ENCODE peak calls at places on chromosome 5, in six cellular contexts. One of them, this sample, is unnamed.
A peak's percentile ranks its signal among the peaks of the same experiment; 100 is the strongest.

GRCh38 chr5:171826132-171826531 is 40.5 kb downstream of the SMIM23 start:
- DNase-seq in activated T-helper 1 cell treated with Interleukin-2 at 50 U/mL for 16 hours: no peak
- DNase-seq in T-helper 1 cell: no peak
- DNase-seq in GM12865: no peak
- DNase-seq in activated effector memory CD4-positive, alpha-beta T cell treated with Interleukin-2 at 50 U/mL for 16 hours: no peak
- DNase-seq in NCI-H2029: no peak
- DNase-seq in this sample: no peak

GRCh38 chr5:105263522-105263921 is 1700.9 kb upstream of the NUDT12 start:
- DNase-seq in T-helper 1 cell: no peak
- DNase-seq in activated T-helper 1 cell treated with Interleukin-2 at 50 U/mL for 16 hours: no peak
- DNase-seq in activated effector memory CD4-positive, alpha-beta T cell treated with Interleukin-2 at 50 U/mL for 16 hours: no peak
- DNase-seq in NCI-H2029: no peak
- DNase-seq in GM12865: no peak
- DNase-seq in this sample: no peak

GRCh38 chr5:16616536-16617271 is at the start of gene RETREG1:
- DNase-seq in activated effector memory CD4-positive, alpha-beta T cell treated with Interleukin-2 at 50 U/mL for 16 hours: peak; percentile 81
- DNase-seq in GM12865: peak; percentile 25
- DNase-seq in T-helper 1 cell: peak; percentile 75
- DNase-seq in NCI-H2029: no peak
- DNase-seq in activated T-helper 1 cell treated with Interleukin-2 at 50 U/mL for 16 hours: peak; percentile 81
- DNase-seq in this sample: peak; percentile 80

GRCh38 chr5:34038430-34038829 is 4.6 kb downstream of the C1QTNF3 start:
- DNase-seq in GM12865: no peak
- DNase-seq in T-helper 1 cell: no peak
- DNase-seq in activated T-helper 1 cell treated with Interleukin-2 at 50 U/mL for 16 hours: no peak
- DNase-seq in activated effector memory CD4-positive, alpha-beta T cell treated with Interleukin-2 at 50 U/mL for 16 hours: no peak
- DNase-seq in NCI-H2029: no peak
- DNase-seq in this sample: no peak

GRCh38 chr5:88089757-88090390 is 178.8 kb downstream of the TMEM161B start:
- DNase-seq in activated T-helper 1 cell treated with Interleukin-2 at 50 U/mL for 16 hours: no peak
- DNase-seq in NCI-H2029: no peak
- DNase-seq in T-helper 1 cell: no peak
- DNase-seq in GM12865: no peak
- DNase-seq in activated effector memory CD4-positive, alpha-beta T cell treated with Interleukin-2 at 50 U/mL for 16 hours: no peak
- DNase-seq in this sample: no peak

GRCh38 chr5:112253478-112254250 is 165.4 kb downstream of the EPB41L4A start:
- DNase-seq in activated effector memory CD4-positive, alpha-beta T cell treated with Interleukin-2 at 50 U/mL for 16 hours: no peak
- DNase-seq in GM12865: no peak
- DNase-seq in T-helper 1 cell: no peak
- DNase-seq in NCI-H2029: no peak
- DNase-seq in activated T-helper 1 cell treated with Interleukin-2 at 50 U/mL for 16 hours: no peak
- DNase-seq in this sample: no peak

GRCh38 chr5:58245479-58245845 is 214.4 kb downstream of the PLK2 start:
- DNase-seq in GM12865: no peak
- DNase-seq in T-helper 1 cell: no peak
- DNase-seq in activated T-helper 1 cell treated with Interleukin-2 at 50 U/mL for 16 hours: no peak
- DNase-seq in NCI-H2029: no peak
- DNase-seq in activated effector memory CD4-positive, alpha-beta T cell treated with Interleukin-2 at 50 U/mL for 16 hours: no peak
- DNase-seq in this sample: no peak

GRCh38 chr5:19534751-19535150 is 453.2 kb downstream of the CDH18 start:
- DNase-seq in GM12865: no peak
- DNase-seq in activated T-helper 1 cell treated with Interleukin-2 at 50 U/mL for 16 hours: no peak
- DNase-seq in NCI-H2029: no peak
- DNase-seq in activated effector memory CD4-positive, alpha-beta T cell treated with Interleukin-2 at 50 U/mL for 16 hours: no peak
- DNase-seq in T-helper 1 cell: no peak
- DNase-seq in this sample: no peak

GRCh38 chr5:179793470-179794139 is at the start of gene LTC4S:
- DNase-seq in T-helper 1 cell: peak; percentile 36
- DNase-seq in activated effector memory CD4-positive, alpha-beta T cell treated with Interleukin-2 at 50 U/mL for 16 hours: peak; percentile 67
- DNase-seq in activated T-helper 1 cell treated with Interleukin-2 at 50 U/mL for 16 hours: no peak
- DNase-seq in NCI-H2029: no peak
- DNase-seq in GM12865: no peak
- DNase-seq in this sample: peak; percentile 25

GRCh38 chr5:177994561-177995190 is 1.4 kb downstream of the PROP1 start:
- DNase-seq in GM12865: no peak
- DNase-seq in activated effector memory CD4-positive, alpha-beta T cell treated with Interleukin-2 at 50 U/mL for 16 hours: no peak
- DNase-seq in activated T-helper 1 cell treated with Interleukin-2 at 50 U/mL for 16 hours: no peak
- DNase-seq in T-helper 1 cell: no peak
- DNase-seq in NCI-H2029: no peak
- DNase-seq in this sample: no peak

GRCh38 chr5:24142346-24142745 is 502.4 kb downstream of the CDH10 start:
- DNase-seq in GM12865: no peak
- DNase-seq in activated T-helper 1 cell treated with Interleukin-2 at 50 U/mL for 16 hours: no peak
- DNase-seq in NCI-H2029: no peak
- DNase-seq in T-helper 1 cell: no peak
- DNase-seq in activated effector memory CD4-positive, alpha-beta T cell treated with Interleukin-2 at 50 U/mL for 16 hours: no peak
- DNase-seq in this sample: no peak

GRCh38 chr5:114565871-114566270 is 204.0 kb downstream of the KCNN2 start:
- DNase-seq in activated effector memory CD4-positive, alpha-beta T cell treated with Interleukin-2 at 50 U/mL for 16 hours: no peak
- DNase-seq in NCI-H2029: no peak
- DNase-seq in GM12865: no peak
- DNase-seq in T-helper 1 cell: no peak
- DNase-seq in activated T-helper 1 cell treated with Interleukin-2 at 50 U/mL for 16 hours: no peak
- DNase-seq in this sample: no peak

GRCh38 chr5:141101059-141101458 is 786 bp downstream of the PCDHB3 start:
- DNase-seq in T-helper 1 cell: no peak
- DNase-seq in activated effector memory CD4-positive, alpha-beta T cell treated with Interleukin-2 at 50 U/mL for 16 hours: no peak
- DNase-seq in GM12865: no peak
- DNase-seq in NCI-H2029: no peak
- DNase-seq in activated T-helper 1 cell treated with Interleukin-2 at 50 U/mL for 16 hours: no peak
- DNase-seq in this sample: no peak

GRCh38 chr5:103255666-103256065 is 2.9 kb upstream of the MACIR start:
- DNase-seq in GM12865: no peak
- DNase-seq in activated T-helper 1 cell treated with Interleukin-2 at 50 U/mL for 16 hours: no peak
- DNase-seq in T-helper 1 cell: no peak
- DNase-seq in activated effector memory CD4-positive, alpha-beta T cell treated with Interleukin-2 at 50 U/mL for 16 hours: no peak
- DNase-seq in NCI-H2029: no peak
- DNase-seq in this sample: no peak

GRCh38 chr5:115873392-115873791 is 31.7 kb downstream of the AP3S1 start:
- DNase-seq in activated T-helper 1 cell treated with Interleukin-2 at 50 U/mL for 16 hours: no peak
- DNase-seq in T-helper 1 cell: no peak
- DNase-seq in NCI-H2029: peak; percentile 51
- DNase-seq in GM12865: no peak
- DNase-seq in activated effector memory CD4-positive, alpha-beta T cell treated with Interleukin-2 at 50 U/mL for 16 hours: no peak
- DNase-seq in this sample: no peak

GRCh38 chr5:132268698-132269551 is 11.4 kb downstream of the PDLIM4 start:
- DNase-seq in T-helper 1 cell: no peak
- DNase-seq in GM12865: peak; percentile 68
- DNase-seq in activated T-helper 1 cell treated with Interleukin-2 at 50 U/mL for 16 hours: no peak
- DNase-seq in NCI-H2029: no peak
- DNase-seq in activated effector memory CD4-positive, alpha-beta T cell treated with Interleukin-2 at 50 U/mL for 16 hours: no peak
- DNase-seq in this sample: no peak

GRCh38 chr5:179336126-179336870 is 9.0 kb downstream of the ADAMTS2 start:
- DNase-seq in T-helper 1 cell: no peak
- DNase-seq in activated T-helper 1 cell treated with Interleukin-2 at 50 U/mL for 16 hours: no peak
- DNase-seq in NCI-H2029: no peak
- DNase-seq in GM12865: no peak
- DNase-seq in activated effector memory CD4-positive, alpha-beta T cell treated with Interleukin-2 at 50 U/mL for 16 hours: no peak
- DNase-seq in this sample: no peak

GRCh38 chr5:1479581-1480188 is 34.4 kb upstream of the SLC6A3 start:
- DNase-seq in NCI-H2029: no peak
- DNase-seq in GM12865: peak; percentile 61
- DNase-seq in T-helper 1 cell: peak; percentile 27
- DNase-seq in activated effector memory CD4-positive, alpha-beta T cell treated with Interleukin-2 at 50 U/mL for 16 hours: no peak
- DNase-seq in activated T-helper 1 cell treated with Interleukin-2 at 50 U/mL for 16 hours: no peak
- DNase-seq in this sample: peak; percentile 15

GRCh38 chr5:100731768-100732167 is 171.3 kb downstream of the ST8SIA4 start:
- DNase-seq in activated effector memory CD4-positive, alpha-beta T cell treated with Interleukin-2 at 50 U/mL for 16 hours: no peak
- DNase-seq in T-helper 1 cell: peak; percentile 6
- DNase-seq in GM12865: peak; percentile 74
- DNase-seq in activated T-helper 1 cell treated with Interleukin-2 at 50 U/mL for 16 hours: no peak
- DNase-seq in NCI-H2029: peak; percentile 20
- DNase-seq in this sample: no peak